ENCODE peak calls at places on chromosomes 2 and 18, in four cellular contexts. A is heart left ventricle; K is activated naive CD8-positive, alpha-beta T cell treated with anti-CD3 and anti-CD28 coated beads for 36 hours; F is cardiac fibroblast. P is an unnamed sample.

GRCh38 chr2:171723724-171724683 is 36.7 kb downstream of the DYNC1I2 start:
- DNase-seq in A (no peak), K (no peak), F (peak), P (peak)

GRCh38 chr18:23798824-23799223 is 109.6 kb downstream of the LAMA3 start:
- DNase-seq in A (no peak), K (no peak), F (no peak), P (no peak)

GRCh38 chr2:236107971-236108625 is 60.1 kb downstream of the GBX2 start:
- DNase-seq in A (no peak), K (no peak), F (no peak), P (no peak)

GRCh38 chr18:50428531-50429206 is 53.8 kb downstream of the SKA1 start:
- DNase-seq in A (no peak), K (no peak), F (peak), P (no peak)

GRCh38 chr18:10076502-10077030 is 162.8 kb downstream of the VAPA start:
- DNase-seq in A (no peak), K (no peak), F (no peak), P (no peak)

GRCh38 chr2:188291617-188292445 is at the start of gene GULP1:
- DNase-seq in A (peak), K (peak), F (peak), P (peak)

GRCh38 chr2:238097201-238097987 is 2.7 kb upstream of the ESPNL start:
- DNase-seq in A (no peak), K (no peak), F (no peak), P (no peak)

GRCh38 chr2:161250864-161251436 is 57.3 kb upstream of the PSMD14 start:
- DNase-seq in A (no peak), K (no peak), F (peak), P (no peak)

GRCh38 chr2:240520974-240521350 is 36.8 kb downstream of the ANKMY1 start:
- DNase-seq in A (no peak), K (no peak), F (no peak), P (no peak)

GRCh38 chr2:236129935-236130334 is 38.3 kb downstream of the GBX2 start:
- DNase-seq in A (no peak), K (no peak), F (no peak), P (no peak)

GRCh38 chr2:147818741-147819140 is 26.1 kb upstream of the ACVR2A start:
- DNase-seq in A (no peak), K (no peak), F (peak), P (no peak)

GRCh38 chr18:73724908-73725307 is 422.7 kb downstream of the FBXO15 start:
- DNase-seq in A (no peak), K (no peak), F (no peak), P (no peak)

P was measured in foreskin fibroblast.